ENCODE peak calls at places on chromosome 4, in ten cellular contexts. One of them, this sample, is unnamed.

GRCh38 chr4:139015948-139016451 is 419 bp downstream of the NOCT start:
- DNase-seq in NCI-H1417: peak
- DNase-seq in stimulated activated CD8-positive, alpha-beta memory T cell treated with anti-CD3 and anti-CD28 coated beads, Interleukin-4, amount 100 ng/mL, for 4 hours: no peak
- DNase-seq in NB4: peak
- DNase-seq in pancreas: no peak
- DNase-seq in fibroblast of mammary gland: peak
- DNase-seq in psoas muscle: no peak
- DNase-seq in M059J: peak
- DNase-seq in ELR: peak
- DNase-seq in mammary epithelial cell: peak
- DNase-seq in this sample: no peak

GRCh38 chr4:125849869-125850268 is 535.1 kb downstream of the FAT4 start:
- DNase-seq in NB4: no peak
- DNase-seq in M059J: peak
- DNase-seq in fibroblast of mammary gland: peak
- DNase-seq in NCI-H1417: no peak
- DNase-seq in mammary epithelial cell: peak
- DNase-seq in pancreas: no peak
- DNase-seq in psoas muscle: no peak
- DNase-seq in ELR: peak
- DNase-seq in stimulated activated CD8-positive, alpha-beta memory T cell treated with anti-CD3 and anti-CD28 coated beads, Interleukin-4, amount 100 ng/mL, for 4 hours: no peak
- DNase-seq in this sample: no peak

GRCh38 chr4:30094866-30095265 is 625.3 kb upstream of the PCDH7 start:
- DNase-seq in psoas muscle: no peak
- DNase-seq in NB4: no peak
- DNase-seq in stimulated activated CD8-positive, alpha-beta memory T cell treated with anti-CD3 and anti-CD28 coated beads, Interleukin-4, amount 100 ng/mL, for 4 hours: no peak
- DNase-seq in M059J: peak
- DNase-seq in NCI-H1417: no peak
- DNase-seq in pancreas: no peak
- DNase-seq in fibroblast of mammary gland: peak
- DNase-seq in mammary epithelial cell: peak
- DNase-seq in ELR: peak
- DNase-seq in this sample: peak

GRCh38 chr4:48899950-48900349 is 6.6 kb downstream of the OCIAD2 start:
- DNase-seq in ELR: no peak
- DNase-seq in NB4: peak
- DNase-seq in mammary epithelial cell: no peak
- DNase-seq in M059J: no peak
- DNase-seq in psoas muscle: no peak
- DNase-seq in NCI-H1417: no peak
- DNase-seq in fibroblast of mammary gland: peak
- DNase-seq in pancreas: no peak
- DNase-seq in stimulated activated CD8-positive, alpha-beta memory T cell treated with anti-CD3 and anti-CD28 coated beads, Interleukin-4, amount 100 ng/mL, for 4 hours: no peak
- DNase-seq in this sample: no peak

GRCh38 chr4:145130788-145131398 is 32.8 kb downstream of the ABCE1 start:
- DNase-seq in NCI-H1417: no peak
- DNase-seq in stimulated activated CD8-positive, alpha-beta memory T cell treated with anti-CD3 and anti-CD28 coated beads, Interleukin-4, amount 100 ng/mL, for 4 hours: no peak
- DNase-seq in NB4: peak
- DNase-seq in fibroblast of mammary gland: peak
- DNase-seq in mammary epithelial cell: peak
- DNase-seq in psoas muscle: no peak
- DNase-seq in ELR: peak
- DNase-seq in M059J: peak
- DNase-seq in pancreas: no peak
- DNase-seq in this sample: peak

GRCh38 chr4:70936200-70936787 is 34.1 kb downstream of the MOB1B start:
- DNase-seq in ELR: no peak
- DNase-seq in pancreas: no peak
- DNase-seq in NCI-H1417: no peak
- DNase-seq in mammary epithelial cell: no peak
- DNase-seq in psoas muscle: no peak
- DNase-seq in M059J: no peak
- DNase-seq in stimulated activated CD8-positive, alpha-beta memory T cell treated with anti-CD3 and anti-CD28 coated beads, Interleukin-4, amount 100 ng/mL, for 4 hours: no peak
- DNase-seq in NB4: no peak
- DNase-seq in fibroblast of mammary gland: no peak
- DNase-seq in this sample: no peak

GRCh38 chr4:31548823-31549222 is 828.7 kb downstream of the PCDH7 start:
- DNase-seq in NB4: no peak
- DNase-seq in M059J: no peak
- DNase-seq in fibroblast of mammary gland: no peak
- DNase-seq in stimulated activated CD8-positive, alpha-beta memory T cell treated with anti-CD3 and anti-CD28 coated beads, Interleukin-4, amount 100 ng/mL, for 4 hours: no peak
- DNase-seq in psoas muscle: no peak
- DNase-seq in NCI-H1417: no peak
- DNase-seq in pancreas: no peak
- DNase-seq in ELR: no peak
- DNase-seq in mammary epithelial cell: no peak
- DNase-seq in this sample: no peak

GRCh38 chr4:133588306-133588705 is 439.2 kb downstream of the PCDH10 start:
- DNase-seq in M059J: peak
- DNase-seq in fibroblast of mammary gland: no peak
- DNase-seq in NB4: no peak
- DNase-seq in pancreas: no peak
- DNase-seq in stimulated activated CD8-positive, alpha-beta memory T cell treated with anti-CD3 and anti-CD28 coated beads, Interleukin-4, amount 100 ng/mL, for 4 hours: no peak
- DNase-seq in ELR: no peak
- DNase-seq in NCI-H1417: no peak
- DNase-seq in psoas muscle: no peak
- DNase-seq in mammary epithelial cell: peak
- DNase-seq in this sample: no peak

GRCh38 chr4:39330353-39330752 is 35.8 kb downstream of the RFC1 start:
- DNase-seq in pancreas: no peak
- DNase-seq in ELR: no peak
- DNase-seq in mammary epithelial cell: no peak
- DNase-seq in psoas muscle: no peak
- DNase-seq in M059J: no peak
- DNase-seq in NCI-H1417: no peak
- DNase-seq in stimulated activated CD8-positive, alpha-beta memory T cell treated with anti-CD3 and anti-CD28 coated beads, Interleukin-4, amount 100 ng/mL, for 4 hours: no peak
- DNase-seq in NB4: peak
- DNase-seq in fibroblast of mammary gland: no peak
- DNase-seq in this sample: no peak

GRCh38 chr4:176788971-176789370 is 3.8 kb downstream of the VEGFC start:
- DNase-seq in fibroblast of mammary gland: no peak
- DNase-seq in M059J: no peak
- DNase-seq in pancreas: no peak
- DNase-seq in mammary epithelial cell: no peak
- DNase-seq in psoas muscle: no peak
- DNase-seq in NCI-H1417: no peak
- DNase-seq in ELR: peak
- DNase-seq in stimulated activated CD8-positive, alpha-beta memory T cell treated with anti-CD3 and anti-CD28 coated beads, Interleukin-4, amount 100 ng/mL, for 4 hours: no peak
- DNase-seq in NB4: no peak
- DNase-seq in this sample: no peak

GRCh38 chr4:186657766-186658165 is 65.9 kb downstream of the FAT1 start:
- DNase-seq in fibroblast of mammary gland: peak
- DNase-seq in stimulated activated CD8-positive, alpha-beta memory T cell treated with anti-CD3 and anti-CD28 coated beads, Interleukin-4, amount 100 ng/mL, for 4 hours: no peak
- DNase-seq in ELR: peak
- DNase-seq in NCI-H1417: no peak
- DNase-seq in psoas muscle: no peak
- DNase-seq in M059J: peak
- DNase-seq in pancreas: no peak
- DNase-seq in NB4: no peak
- DNase-seq in mammary epithelial cell: peak
- DNase-seq in this sample: peak